ENCODE peak calls at places on chromosomes 13 and 19, in five cellular contexts. X is IMR-90, P is GM12878, I is HepG2, A is K562. C is an unnamed sample.

GRCh38 chr19:3585301-3586123 is at the start of gene GIPC3:
- DNase-seq in X (no peak), P (no peak), I (no peak), A (peak), C (peak)

GRCh38 chr19:5787554-5788182 is 3.1 kb upstream of the PRR22 start:
- DNase-seq in P (no peak), A (no peak), I (no peak), X (no peak), C (peak)

GRCh38 chr13:88429862-88430261 is 758.7 kb downstream of the SLITRK5 start:
- DNase-seq in A (no peak), I (no peak), X (no peak), P (no peak), C (no peak)

GRCh38 chr13:38657191-38657590 is 29.7 kb upstream of the FREM2 start:
- DNase-seq in A (no peak), X (peak), I (no peak), P (no peak), C (no peak)

GRCh38 chr13:29561918-29562317 is 33.6 kb downstream of the SLC7A1 start:
- DNase-seq in X (peak), A (no peak), P (no peak), I (peak), C (no peak)

GRCh38 chr13:50257646-50258045 is 242.4 kb downstream of the KCNRG start:
- DNase-seq in P (no peak), I (no peak), X (no peak), A (no peak), C (no peak)

GRCh38 chr19:34589730-34590129 is 87.2 kb downstream of the SCGB2B2 start:
- DNase-seq in A (no peak), X (no peak), P (no peak), I (no peak), C (no peak)

GRCh38 chr13:20415694-20416107 is 110.0 kb downstream of the CRYL1 start:
- DNase-seq in I (no peak), A (no peak), X (no peak), P (no peak), C (no peak)

GRCh38 chr19:2815923-2816322 is 3.7 kb upstream of the ZNF554 start:
- DNase-seq in P (no peak), A (no peak), I (no peak), X (no peak), C (peak)

GRCh38 chr19:7820588-7820987 is 9.4 kb upstream of the EVI5L start:
- DNase-seq in X (no peak), I (no peak), A (no peak), P (no peak), C (peak)

GRCh38 chr19:10543420-10544241 is at the start of gene ATG4D:
- DNase-seq in P (no peak), I (peak), X (peak), A (peak), C (peak)

GRCh38 chr19:47755762-47756626 is 10.6 kb downstream of the NOP53 start:
- DNase-seq in I (no peak), A (no peak), X (no peak), P (no peak), C (no peak)

GRCh38 chr13:29858231-29858630 is 7.8 kb upstream of the UBL3 start:
- DNase-seq in A (no peak), P (no peak), X (no peak), I (no peak), C (no peak)

GRCh38 chr19:46920341-46920740 is 59.5 kb downstream of the ARHGAP35 start:
- DNase-seq in A (no peak), I (no peak), X (no peak), P (no peak), C (no peak)

GRCh38 chr13:97339019-97339988 is 94.7 kb upstream of the RAP2A start:
- DNase-seq in A (no peak), I (no peak), P (no peak), X (peak), C (no peak)

GRCh38 chr19:18590273-18591272 is 2.0 kb downstream of the REX1BD start:
- DNase-seq in I (peak), P (no peak), A (peak), X (peak), C (peak)

GRCh38 chr19:31054430-31054829 is 294.8 kb downstream of the TSHZ3 start:
- DNase-seq in P (no peak), X (peak), A (peak), I (no peak), C (peak)

GRCh38 chr13:59834801-59835200 is 328.9 kb downstream of the DIAPH3 start:
- DNase-seq in A (no peak), P (no peak), X (peak), I (no peak), C (no peak)

GRCh38 chr13:109172099-109172498 is 542.7 kb downstream of the MYO16 start:
- DNase-seq in I (no peak), P (no peak), A (no peak), X (no peak), C (no peak)

GRCh38 chr13:21475115-21475514 is 16.0 kb upstream of the ZDHHC20 start:
- DNase-seq in P (no peak), X (no peak), I (no peak), A (no peak), C (no peak)

GRCh38 chr13:51807041-51807440 is 3.1 kb upstream of the DHRS12 start:
- DNase-seq in P (no peak), A (no peak), X (no peak), I (no peak), C (no peak)

GRCh38 chr13:85430216-85430615 is 369.0 kb downstream of the SLITRK6 start:
- DNase-seq in P (no peak), A (no peak), I (no peak), X (no peak), C (no peak)

GRCh38 chr19:32067686-32068085 is 277.7 kb upstream of the ZNF507 start:
- DNase-seq in P (no peak), A (peak), X (no peak), I (no peak), C (no peak)

GRCh38 chr13:29707876-29708543 is 112.5 kb upstream of the SLC7A1 start:
- DNase-seq in X (peak), I (peak), A (peak), P (no peak), C (peak)

GRCh38 chr13:53206455-53206854 is 177.8 kb downstream of the OLFM4 start:
- DNase-seq in P (no peak), A (peak), I (no peak), X (no peak), C (peak)

GRCh38 chr13:67184247-67184646 is 45.9 kb downstream of the PCDH9 start:
- DNase-seq in P (no peak), A (peak), X (no peak), I (no peak), C (no peak)

GRCh38 chr19:44111910-44112463 is 1.2 kb upstream of the ZNF225 start:
- DNase-seq in I (no peak), P (no peak), X (peak), A (peak), C (peak)

GRCh38 chr19:19399733-19400438 is 5.6 kb upstream of the GATAD2A start:
- DNase-seq in X (peak), A (no peak), I (no peak), P (no peak), C (peak)

GRCh38 chr13:89628567-89628966 is 1718.9 kb upstream of the MIR17HG start:
- DNase-seq in A (no peak), I (no peak), X (no peak), P (no peak), C (peak)

GRCh38 chr19:36775768-36776167 is 3.2 kb upstream of the ZNF850 start:
- DNase-seq in A (no peak), P (no peak), I (no peak), X (no peak), C (no peak)

GRCh38 chr13:50222569-50223332 is 207.5 kb downstream of the KCNRG start:
- DNase-seq in X (peak), A (no peak), P (no peak), I (no peak), C (no peak)

GRCh38 chr19:35216833-35217707 is 11.5 kb downstream of the FAM187B start:
- DNase-seq in X (no peak), A (no peak), P (no peak), I (no peak), C (no peak)

GRCh38 chr13:73984949-73985691 is 149.1 kb downstream of the KLF12 start:
- DNase-seq in X (no peak), I (no peak), P (no peak), A (no peak), C (no peak)

GRCh38 chr19:2495651-2496316 is 19.9 kb downstream of the GADD45B start:
- DNase-seq in P (no peak), I (no peak), X (no peak), A (no peak), C (no peak)

GRCh38 chr19:41546386-41546789 is 29.6 kb upstream of the CEACAM21 start:
- DNase-seq in I (no peak), P (no peak), X (no peak), A (no peak), C (no peak)

GRCh38 chr13:20397896-20398295 is 127.8 kb downstream of the CRYL1 start:
- DNase-seq in A (no peak), I (no peak), X (no peak), P (no peak), C (no peak)

DNA sequence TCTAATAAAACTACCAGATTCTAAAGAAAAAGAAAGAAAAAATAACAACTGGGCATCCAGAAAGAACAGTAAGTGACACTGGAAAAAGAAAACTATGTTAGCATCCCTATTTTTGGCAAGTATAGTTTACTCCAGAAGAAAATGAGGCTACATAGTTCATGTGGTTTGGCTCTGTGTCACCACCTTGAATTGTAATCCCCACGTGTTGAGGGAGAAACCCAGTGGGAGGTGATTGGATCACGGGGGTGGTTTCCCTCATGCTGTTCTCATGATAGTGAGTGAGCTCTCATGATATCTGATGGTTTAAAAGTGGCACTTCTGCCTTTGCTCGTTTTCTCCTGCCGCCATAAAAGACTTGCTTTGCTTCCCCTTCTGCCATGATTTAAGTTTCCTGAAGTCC is 76.9 kb downstream of the ITGBL1 start:
- DNase-seq in I (no peak), A (no peak), X (peak), P (no peak), C (no peak)
- TF ChIP-seq MXI1 in I (no peak), A (no peak), X (no peak), P (no peak), C (no peak)

GRCh38 chr13:100870898-100871297 is 196.3 kb upstream of the TMTC4 start:
- DNase-seq in A (no peak), P (no peak), I (no peak), X (no peak), C (peak)

GRCh38 chr13:100879255-100879654 is 204.7 kb upstream of the TMTC4 start:
- DNase-seq in X (no peak), I (no peak), P (no peak), A (no peak), C (no peak)

GRCh38 chr13:100876044-100876403 is 201.4 kb upstream of the TMTC4 start:
- DNase-seq in I (no peak), P (no peak), X (no peak), A (no peak), C (no peak)

GRCh38 chr13:100872761-100873160 is 198.2 kb upstream of the TMTC4 start:
- DNase-seq in P (no peak), A (no peak), I (no peak), X (peak), C (no peak)

DNA sequence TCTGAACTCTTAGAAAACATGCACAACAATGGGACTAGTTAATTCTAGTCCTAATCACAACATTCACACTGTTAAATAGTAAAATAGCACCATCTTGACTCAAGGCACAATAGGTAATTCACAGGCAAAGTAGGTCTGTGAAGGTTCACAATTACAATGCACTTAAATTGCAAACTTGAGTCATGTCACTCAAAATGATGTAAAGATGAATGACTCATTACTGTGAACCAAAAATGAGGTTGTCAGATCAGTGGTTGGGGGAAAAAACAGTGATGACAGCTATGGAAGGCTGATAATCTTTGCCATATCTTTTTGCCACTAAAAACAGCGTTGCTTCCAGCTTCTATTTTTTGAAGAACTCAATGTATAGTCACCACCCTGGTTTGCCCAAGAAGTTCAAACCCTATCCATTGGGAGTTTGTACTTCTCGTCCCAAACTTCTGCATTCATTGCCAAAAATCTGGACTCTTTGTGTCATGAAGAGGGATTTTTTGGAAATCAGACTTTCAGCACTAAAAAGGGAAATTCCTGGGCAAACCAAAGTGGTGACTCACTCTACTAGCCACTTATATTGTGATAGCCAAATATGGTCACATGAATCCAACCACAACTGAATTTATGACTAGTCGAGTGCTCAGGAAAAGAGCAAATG is 200.9 kb upstream of the TMTC4 start:
- DNase-seq in X (peak), A (no peak), P (peak), I (no peak), C (no peak)
- H3K9ac ChIP-seq in X (no peak), A (no peak), P (no peak), I (no peak), C (no peak)

GRCh38 chr19:48968179-48968661 is 3.1 kb downstream of the FTL start:
- DNase-seq in A (no peak), I (peak), X (peak), P (no peak), C (no peak)

GRCh38 chr19:48968813-48969218 is 3.7 kb downstream of the FTL start:
- DNase-seq in A (no peak), X (no peak), P (no peak), I (no peak), C (no peak)

GRCh38 chr19:48965806-48966540 is 864 bp downstream of the FTL start:
- DNase-seq in P (peak), X (peak), I (peak), A (peak), C (peak)

GRCh38 chr19:48966541-48967345 is 1.6 kb downstream of the FTL start:
- DNase-seq in P (no peak), A (no peak), I (no peak), X (no peak), C (no peak)

DNA sequence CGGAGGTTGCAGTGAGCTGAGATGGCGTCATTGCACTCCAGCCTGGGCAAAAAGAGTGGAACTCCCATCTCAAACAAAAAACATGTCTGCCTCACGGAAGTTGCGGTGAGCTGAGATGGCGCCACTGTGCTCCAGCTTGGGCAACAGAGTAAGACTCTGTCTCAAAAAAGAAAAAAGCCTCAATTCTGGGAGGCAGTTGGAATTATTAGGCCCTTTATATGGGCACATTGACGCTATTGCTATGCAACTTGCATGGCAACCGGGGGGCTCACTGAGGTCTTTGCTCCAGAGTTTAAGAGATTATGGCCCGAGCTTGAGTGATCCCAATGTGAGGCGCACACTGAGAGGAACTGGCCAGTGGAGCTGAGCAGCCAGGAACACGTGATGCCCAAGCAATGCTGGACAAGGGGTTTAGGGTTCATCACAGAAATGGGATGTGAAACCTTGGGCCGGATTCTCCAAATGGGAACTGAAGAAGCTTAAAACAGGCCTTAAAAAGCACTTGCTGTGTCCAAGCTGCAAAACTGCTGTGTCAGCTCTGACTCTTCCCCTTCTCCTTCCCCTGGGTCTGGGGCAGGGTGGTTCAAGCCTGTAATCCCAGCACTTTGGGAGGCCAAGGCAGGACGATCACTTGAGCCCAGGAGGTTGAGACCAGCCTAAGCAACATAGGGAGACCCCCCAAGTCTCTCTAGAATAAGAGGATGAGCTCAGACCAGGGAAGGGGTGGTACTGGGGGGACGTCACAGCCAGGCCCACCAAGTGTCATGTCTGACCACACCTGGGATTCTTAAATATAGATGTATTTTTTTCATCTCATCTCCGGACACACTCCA is 2.5 kb downstream of the FTL start:
- DNase-seq in X (peak), A (no peak), I (peak), P (no peak), C (no peak)
- TF ChIP-seq MXI1 in X (no peak), A (no peak), I (peak), P (no peak), C (no peak)

GRCh38 chr13:75723927-75724326 is 87.8 kb downstream of the LMO7 start:
- DNase-seq in A (no peak), I (no peak), X (no peak), P (no peak), C (no peak)

GRCh38 chr13:75724742-75725504 is 88.8 kb downstream of the LMO7 start:
- DNase-seq in X (no peak), I (no peak), P (no peak), A (no peak), C (no peak)

GRCh38 chr13:75721307-75721706 is 85.2 kb downstream of the LMO7 start:
- DNase-seq in A (no peak), X (no peak), P (no peak), I (no peak), C (no peak)

GRCh38 chr13:75725784-75726183 is 89.7 kb downstream of the LMO7 start:
- DNase-seq in I (no peak), P (no peak), X (no peak), A (no peak), C (no peak)

GRCh38 chr13:75726313-75726712 is 90.2 kb downstream of the LMO7 start:
- DNase-seq in P (no peak), I (no peak), X (no peak), A (no peak), C (no peak)
- H3K9ac ChIP-seq in P (no peak), I (no peak), X (no peak), A (no peak), C (no peak)

DNA sequence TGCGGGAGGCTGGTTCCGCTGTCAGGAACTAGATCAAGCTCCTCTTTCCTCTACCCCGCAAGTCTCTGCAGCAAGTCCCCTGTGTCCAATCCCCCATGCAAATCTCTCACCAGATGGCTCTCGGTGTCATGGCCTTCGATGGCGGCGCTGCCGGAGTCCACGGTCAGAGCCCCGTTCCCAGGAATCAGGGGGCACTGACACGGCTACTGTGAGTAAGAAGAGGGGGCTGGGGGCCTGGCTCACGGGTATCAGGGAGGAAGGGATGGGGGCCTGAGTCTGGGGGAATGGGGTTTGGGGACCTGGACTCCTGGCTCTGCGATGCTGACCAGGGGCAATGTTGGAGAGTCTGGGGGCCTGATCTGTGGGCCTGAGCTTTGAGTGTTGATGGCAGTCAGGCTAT is 4.0 kb downstream of the SCAF1 start:
- DNase-seq in X (no peak), P (no peak), I (no peak), A (no peak), C (no peak)
- TF ChIP-seq MXI1 in X (no peak), P (no peak), I (no peak), A (no peak), C (no peak)

GRCh38 chr13:75650991-75651390 is 14.9 kb downstream of the LMO7 start:
- DNase-seq in I (no peak), P (no peak), X (no peak), A (no peak), C (no peak)
- H3K9ac ChIP-seq in I (no peak), P (no peak), X (no peak), A (no peak), C (no peak)

GRCh38 chr13:93045836-93046235 is 180.8 kb upstream of the GPC6 start:
- DNase-seq in I (no peak), A (no peak), X (peak), P (no peak), C (no peak)
- TF ChIP-seq MXI1 in I (no peak), A (no peak), X (no peak), P (no peak), C (no peak)

GRCh38 chr13:43764349-43764748 is 22.4 kb downstream of the ENOX1 start:
- DNase-seq in I (no peak), A (no peak), X (no peak), P (no peak), C (no peak)

GRCh38 chr13:43769552-43769951 is 17.2 kb downstream of the ENOX1 start:
- DNase-seq in A (no peak), X (no peak), I (no peak), P (no peak), C (no peak)

GRCh38 chr13:43767351-43767901 is 19.3 kb downstream of the ENOX1 start:
- DNase-seq in I (no peak), A (no peak), X (no peak), P (no peak), C (peak)

GRCh38 chr13:43763143-43763759 is 23.5 kb downstream of the ENOX1 start:
- DNase-seq in X (no peak), A (no peak), I (no peak), P (no peak), C (no peak)

DNA sequence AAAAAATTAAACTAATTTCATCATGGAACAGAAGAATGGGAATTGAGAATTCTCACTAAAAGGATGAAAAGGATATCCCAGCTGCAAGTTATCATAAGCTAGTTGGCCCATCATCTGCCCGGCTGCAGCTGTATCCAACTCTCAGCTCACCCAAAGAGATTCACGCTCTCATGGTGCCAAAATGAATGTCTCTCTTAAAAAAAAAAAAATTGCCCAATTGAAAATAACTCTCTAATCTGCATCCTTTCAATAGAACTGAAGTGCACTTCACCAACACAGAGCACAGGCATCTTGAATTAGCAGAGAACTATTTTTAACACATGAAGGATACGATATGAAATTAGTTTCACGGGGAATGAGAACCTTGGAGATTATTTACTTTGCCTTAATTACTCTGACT is 20.0 kb downstream of the ENOX1 start:
- DNase-seq in P (no peak), X (no peak), A (no peak), I (no peak), C (no peak)
- H3K9ac ChIP-seq in P (no peak), X (no peak), A (no peak), I (no peak), C (no peak)